ENCODE peak calls at places on chromosomes 5 and 9, in seven cellular contexts. One of them, this sample, is unnamed.

GRCh38 chr5:141954193-141954592 is 3.8 kb downstream of the PCDH12 start:
- DNase-seq in right atrium auricular region: no peak
- DNase-seq in RWPE1: no peak
- DNase-seq in nucleus accumbens: no peak
- DNase-seq in mesenchymal stem cell: no peak
- DNase-seq in GM18507: no peak
- DNase-seq in T-helper 9 cell: no peak
- DNase-seq in this sample: no peak

GRCh38 chr5:69341520-69342161 is 9.0 kb upstream of the CCDC125 start:
- DNase-seq in T-helper 9 cell: no peak
- DNase-seq in mesenchymal stem cell: no peak
- DNase-seq in GM18507: no peak
- DNase-seq in nucleus accumbens: no peak
- DNase-seq in right atrium auricular region: no peak
- DNase-seq in RWPE1: no peak
- DNase-seq in this sample: no peak

GRCh38 chr5:79886940-79887339 is 104.1 kb downstream of the MTX3 start:
- DNase-seq in right atrium auricular region: no peak
- DNase-seq in nucleus accumbens: no peak
- DNase-seq in GM18507: no peak
- DNase-seq in mesenchymal stem cell: no peak
- DNase-seq in RWPE1: no peak
- DNase-seq in T-helper 9 cell: no peak
- DNase-seq in this sample: no peak

GRCh38 chr9:104855837-104856236 is 72.1 kb downstream of the ABCA1 start:
- DNase-seq in mesenchymal stem cell: no peak
- DNase-seq in GM18507: no peak
- DNase-seq in T-helper 9 cell: no peak
- DNase-seq in nucleus accumbens: no peak
- DNase-seq in right atrium auricular region: no peak
- DNase-seq in RWPE1: no peak
- DNase-seq in this sample: no peak

GRCh38 chr9:87292449-87293191 is 205.0 kb upstream of the DAPK1 start:
- DNase-seq in RWPE1: no peak
- DNase-seq in GM18507: no peak
- DNase-seq in mesenchymal stem cell: peak; percentile 33
- DNase-seq in T-helper 9 cell: no peak
- DNase-seq in nucleus accumbens: no peak
- DNase-seq in right atrium auricular region: no peak
- DNase-seq in this sample: no peak

GRCh38 chr9:117459941-117460340 is 45.1 kb upstream of the ASTN2 start:
- DNase-seq in nucleus accumbens: no peak
- DNase-seq in GM18507: no peak
- DNase-seq in T-helper 9 cell: no peak
- DNase-seq in right atrium auricular region: no peak
- DNase-seq in mesenchymal stem cell: no peak
- DNase-seq in RWPE1: no peak
- DNase-seq in this sample: no peak

GRCh38 chr5:73218552-73219171 is 45.7 kb downstream of the TMEM174 start:
- DNase-seq in RWPE1: peak; percentile 60
- DNase-seq in mesenchymal stem cell: peak; percentile 52
- DNase-seq in nucleus accumbens: no peak
- DNase-seq in right atrium auricular region: no peak
- DNase-seq in GM18507: no peak
- DNase-seq in T-helper 9 cell: no peak
- DNase-seq in this sample: no peak

GRCh38 chr5:20367178-20367577 is 379.2 kb upstream of the CDH18 start:
- DNase-seq in nucleus accumbens: no peak
- DNase-seq in RWPE1: no peak
- DNase-seq in GM18507: no peak
- DNase-seq in right atrium auricular region: no peak
- DNase-seq in mesenchymal stem cell: no peak
- DNase-seq in T-helper 9 cell: no peak
- DNase-seq in this sample: no peak

GRCh38 chr5:39691993-39692392 is 267.2 kb upstream of the DAB2 start:
- DNase-seq in GM18507: no peak
- DNase-seq in mesenchymal stem cell: no peak
- DNase-seq in T-helper 9 cell: no peak
- DNase-seq in right atrium auricular region: no peak
- DNase-seq in RWPE1: no peak
- DNase-seq in nucleus accumbens: no peak
- DNase-seq in this sample: no peak

GRCh38 chr9:37197158-37198033 is 77.0 kb downstream of the ZCCHC7 start:
- DNase-seq in T-helper 9 cell: no peak
- DNase-seq in RWPE1: peak; percentile 26
- DNase-seq in nucleus accumbens: no peak
- DNase-seq in GM18507: no peak
- DNase-seq in mesenchymal stem cell: peak; percentile 57
- DNase-seq in right atrium auricular region: no peak
- DNase-seq in this sample: no peak

GRCh38 chr9:32966036-32966435 is 35.4 kb downstream of the APTX start:
- DNase-seq in GM18507: no peak
- DNase-seq in mesenchymal stem cell: no peak
- DNase-seq in RWPE1: no peak
- DNase-seq in nucleus accumbens: no peak
- DNase-seq in right atrium auricular region: no peak
- DNase-seq in T-helper 9 cell: no peak
- DNase-seq in this sample: no peak

GRCh38 chr5:172443441-172444109 is 10.8 kb downstream of the SH3PXD2B start:
- DNase-seq in mesenchymal stem cell: peak; percentile 86
- DNase-seq in GM18507: no peak
- DNase-seq in nucleus accumbens: no peak
- DNase-seq in right atrium auricular region: peak; percentile 95
- DNase-seq in T-helper 9 cell: no peak
- DNase-seq in RWPE1: peak; percentile 86
- DNase-seq in this sample: no peak

GRCh38 chr5:106414342-106414741 is 1256.4 kb downstream of the EFNA5 start:
- DNase-seq in right atrium auricular region: no peak
- DNase-seq in nucleus accumbens: no peak
- DNase-seq in RWPE1: no peak
- DNase-seq in mesenchymal stem cell: no peak
- DNase-seq in T-helper 9 cell: no peak
- DNase-seq in GM18507: no peak
- DNase-seq in this sample: no peak

GRCh38 chr5:159149085-159149484 is 49.4 kb upstream of the EBF1 start:
- DNase-seq in T-helper 9 cell: no peak
- DNase-seq in RWPE1: no peak
- DNase-seq in nucleus accumbens: no peak
- DNase-seq in GM18507: no peak
- DNase-seq in mesenchymal stem cell: no peak
- DNase-seq in right atrium auricular region: no peak
- DNase-seq in this sample: no peak

GRCh38 chr9:69083321-69083720 is 47.8 kb downstream of the FXN start:
- DNase-seq in RWPE1: no peak
- DNase-seq in mesenchymal stem cell: no peak
- DNase-seq in nucleus accumbens: no peak
- DNase-seq in right atrium auricular region: no peak
- DNase-seq in T-helper 9 cell: no peak
- DNase-seq in GM18507: no peak
- DNase-seq in this sample: no peak

GRCh38 chr9:97475079-97475478 is 26.4 kb upstream of the TMOD1 start:
- DNase-seq in RWPE1: no peak
- DNase-seq in nucleus accumbens: no peak
- DNase-seq in GM18507: no peak
- DNase-seq in mesenchymal stem cell: peak; percentile 96
- DNase-seq in T-helper 9 cell: no peak
- DNase-seq in right atrium auricular region: no peak
- DNase-seq in this sample: no peak

GRCh38 chr9:124020520-124021384 is 9.2 kb downstream of the LHX2 start:
- DNase-seq in right atrium auricular region: no peak
- DNase-seq in nucleus accumbens: no peak
- DNase-seq in mesenchymal stem cell: no peak
- DNase-seq in GM18507: peak; percentile 59
- DNase-seq in RWPE1: no peak
- DNase-seq in T-helper 9 cell: no peak
- DNase-seq in this sample: no peak

GRCh38 chr5:56123531-56124243 is 109.4 kb downstream of the ANKRD55 start:
- DNase-seq in GM18507: no peak
- DNase-seq in right atrium auricular region: peak; percentile 75
- DNase-seq in nucleus accumbens: no peak
- DNase-seq in mesenchymal stem cell: peak; percentile 100
- DNase-seq in RWPE1: peak; percentile 93
- DNase-seq in T-helper 9 cell: no peak
- DNase-seq in this sample: no peak

GRCh38 chr5:80439213-80439612 is 31.3 kb downstream of the ZFYVE16 start:
- DNase-seq in right atrium auricular region: no peak
- DNase-seq in GM18507: no peak
- DNase-seq in nucleus accumbens: no peak
- DNase-seq in RWPE1: no peak
- DNase-seq in T-helper 9 cell: no peak
- DNase-seq in mesenchymal stem cell: no peak
- DNase-seq in this sample: no peak

GRCh38 chr5:140113180-140113698 is 670 bp upstream of the PURA start:
- DNase-seq in GM18507: no peak
- DNase-seq in mesenchymal stem cell: peak; percentile 9
- DNase-seq in nucleus accumbens: no peak
- DNase-seq in T-helper 9 cell: peak; percentile 18
- DNase-seq in RWPE1: peak; percentile 17
- DNase-seq in right atrium auricular region: no peak
- DNase-seq in this sample: peak; percentile 25

GRCh38 chr5:103834216-103834615 is 271.6 kb upstream of the NUDT12 start:
- DNase-seq in GM18507: no peak
- DNase-seq in nucleus accumbens: no peak
- DNase-seq in T-helper 9 cell: no peak
- DNase-seq in right atrium auricular region: no peak
- DNase-seq in RWPE1: no peak
- DNase-seq in mesenchymal stem cell: no peak
- DNase-seq in this sample: no peak

GRCh38 chr9:95130484-95130883 is 187.0 kb downstream of the FANCC start:
- DNase-seq in nucleus accumbens: no peak
- DNase-seq in T-helper 9 cell: no peak
- DNase-seq in GM18507: no peak
- DNase-seq in mesenchymal stem cell: no peak
- DNase-seq in right atrium auricular region: no peak
- DNase-seq in RWPE1: no peak
- DNase-seq in this sample: no peak